ENCODE peak calls at places on chromosomes 3 and 15, in five cellular contexts. S, H, D, M and F are unnamed samples.

GRCh38 chr15:89171136-89172072 is 50.0 kb downstream of the RLBP1 start:
- DNase-seq in M (no peak), S (peak), D (peak), H (peak), F (peak)

GRCh38 chr15:42707068-42707467 is 29.9 kb downstream of the CDAN1 start:
- DNase-seq in D (peak), S (no peak), H (peak), M (no peak), F (no peak)

GRCh38 chr3:127485396-127486170 is 105.0 kb downstream of the TPRA1 start:
- DNase-seq in H (no peak), D (no peak), S (no peak), M (no peak), F (no peak)

GRCh38 chr3:173732237-173732636 is 334.7 kb downstream of the NLGN1 start:
- DNase-seq in S (no peak), M (no peak), H (peak), D (no peak), F (no peak)

GRCh38 chr3:33074217-33075067 is 22.5 kb downstream of the GLB1 start:
- DNase-seq in D (peak), S (peak), M (no peak), H (peak), F (peak)

GRCh38 chr15:57540736-57541135 is 51.0 kb upstream of the MYZAP start:
- DNase-seq in D (no peak), H (no peak), S (no peak), M (peak), F (no peak)

GRCh38 chr3:161644871-161645636 is 148.4 kb downstream of the OTOL1 start:
- DNase-seq in M (no peak), S (no peak), H (no peak), D (no peak), F (no peak)

GRCh38 chr3:34053631-34054030 is 255.2 kb downstream of the PDCD6IP start:
- DNase-seq in D (no peak), M (no peak), S (no peak), H (no peak), F (no peak)

GRCh38 chr3:20055020-20055775 is 15.0 kb downstream of the KAT2B start:
- DNase-seq in H (peak), S (no peak), D (no peak), M (no peak), F (no peak)

GRCh38 chr3:82462977-82463376 is 701.5 kb upstream of the GBE1 start:
- DNase-seq in D (no peak), H (no peak), M (no peak), S (peak), F (no peak)

GRCh38 chr15:48710952-48711495 is 65.5 kb upstream of the FBN1 start:
- DNase-seq in D (no peak), H (no peak), M (no peak), S (no peak), F (peak)

GRCh38 chr15:63344737-63345390 is 36.8 kb downstream of the CA12 start:
- DNase-seq in M (no peak), S (no peak), D (no peak), H (no peak), F (peak)

GRCh38 chr15:40894689-40895308 is 549 bp downstream of the VPS18 start:
- DNase-seq in S (peak), H (peak), D (peak), M (no peak), F (peak)

GRCh38 chr15:40893019-40893723 is 1.1 kb upstream of the VPS18 start:
- DNase-seq in D (no peak), S (no peak), H (no peak), M (no peak), F (peak)

GRCh38 chr15:40891810-40892448 is 2.3 kb upstream of the VPS18 start:
- DNase-seq in H (peak), D (no peak), S (peak), M (no peak), F (peak)

GRCh38 chr15:40892449-40893012 is 1.7 kb upstream of the VPS18 start:
- DNase-seq in S (no peak), H (no peak), D (no peak), M (no peak), F (no peak)

GRCh38 chr15:40893733-40894688 is at the start of gene VPS18:
- DNase-seq in M (peak), H (peak), D (peak), S (peak), F (peak)
- TF ChIP-seq POLR2A in M (peak), H (peak), D (peak), S (peak), F (peak)

GRCh38 chr3:55531266-55531665 is 44.2 kb upstream of the WNT5A start:
- DNase-seq in M (no peak), D (no peak), H (no peak), S (no peak), F (no peak)
- TF ChIP-seq MAX in M (no peak), D (no peak), H (no peak), S (no peak), F (no peak)

GRCh38 chr3:58647661-58648141 is 18.9 kb downstream of the FAM3D start:
- DNase-seq in M (no peak), S (no peak), D (no peak), H (peak), F (no peak)
- TF ChIP-seq MYC in M (no peak), S (no peak), D (no peak), H (no peak), F (no peak)

GRCh38 chr3:38141173-38141951 is 2.9 kb downstream of the MYD88 start:
- DNase-seq in H (no peak), M (no peak), D (no peak), S (no peak), F (no peak)
- TF ChIP-seq POLR2A in H (no peak), M (no peak), D (no peak), S (no peak), F (no peak)

GRCh38 chr15:84949845-84950569 is 31.6 kb upstream of the PDE8A start:
- DNase-seq in H (no peak), S (no peak), D (no peak), M (no peak), F (no peak)

GRCh38 chr15:84949043-84949442 is 32.6 kb upstream of the PDE8A start:
- DNase-seq in H (no peak), M (no peak), D (no peak), S (no peak), F (no peak)

GRCh38 chr15:84950570-84951111 is 31.0 kb upstream of the PDE8A start:
- DNase-seq in M (no peak), H (no peak), D (no peak), S (no peak), F (no peak)

GRCh38 chr15:84946772-84947489 is 34.7 kb upstream of the PDE8A start:
- DNase-seq in H (no peak), S (no peak), M (no peak), D (no peak), F (no peak)

DNA sequence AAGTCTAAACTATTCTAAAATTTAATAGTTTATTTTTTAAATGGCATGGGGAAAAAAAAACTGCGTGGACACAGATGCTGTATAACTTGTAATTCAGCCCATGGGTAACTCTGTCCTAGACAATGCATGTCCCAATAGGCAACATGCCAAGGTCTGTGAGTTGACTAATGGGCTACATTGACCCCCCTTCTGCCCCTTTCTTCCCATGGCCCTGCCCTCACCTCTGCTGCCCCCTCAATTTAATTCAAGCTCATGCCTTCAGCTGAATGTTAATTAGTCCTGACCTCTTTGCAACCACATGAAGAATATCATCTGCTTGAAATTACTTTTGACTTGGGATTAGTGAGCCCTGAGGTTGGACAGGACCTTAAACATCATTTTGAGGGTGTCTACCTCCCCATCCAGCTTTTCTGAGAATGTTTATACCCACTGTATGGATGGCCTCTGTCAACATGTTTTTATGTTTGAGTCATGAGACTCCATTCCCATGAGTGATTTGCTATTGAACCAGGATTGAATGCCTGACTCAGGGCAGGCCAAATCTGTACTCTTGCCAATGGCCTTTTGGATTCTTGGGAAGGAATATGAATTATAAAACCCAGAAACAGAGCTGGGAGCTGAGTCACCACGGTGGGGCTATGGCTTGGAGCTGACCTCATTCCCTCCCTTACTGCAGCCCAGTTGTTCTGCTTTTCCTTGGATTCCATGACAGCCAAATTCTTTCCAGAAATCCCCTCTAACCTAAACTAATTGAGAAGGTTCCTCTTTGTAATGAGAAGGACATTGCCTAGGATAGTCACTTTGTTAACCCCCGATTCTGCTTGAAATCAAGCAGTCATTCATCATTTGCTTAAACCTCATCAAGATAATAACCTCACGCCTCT is 33.5 kb upstream of the PDE8A start:
- DNase-seq in D (no peak), S (no peak), M (no peak), H (peak), F (no peak)
- TF ChIP-seq MAX in D (no peak), S (no peak), M (no peak), H (no peak), F (no peak)

DNA sequence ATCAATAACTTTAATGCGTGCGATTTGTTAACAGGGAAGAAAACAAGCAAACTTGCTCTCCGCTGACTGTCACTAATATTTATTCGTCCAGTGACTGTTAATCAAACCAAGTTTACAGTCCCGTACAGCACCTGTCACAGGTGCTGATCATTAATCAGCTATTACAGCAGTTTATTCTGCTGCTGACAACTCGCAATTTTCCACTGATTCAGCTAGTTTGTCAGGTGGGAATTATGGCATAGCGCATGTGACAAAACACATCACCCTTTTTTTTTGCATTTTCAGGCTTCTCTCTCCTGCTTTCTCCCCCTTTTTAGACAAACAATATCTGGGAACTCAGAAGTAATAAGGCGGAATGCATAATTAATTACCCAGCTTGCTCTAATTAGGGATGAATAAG is 150.6 kb upstream of the SOX2 start:
- DNase-seq in D (no peak), M (no peak), S (no peak), H (no peak), F (no peak)
- TF ChIP-seq MYC in D (no peak), M (no peak), S (no peak), H (no peak), F (no peak)